ENCODE peak calls at places on chromosome 11, in four cellular contexts. S is HCT116, G is GM23338, X is HepG2. V is an unnamed sample.

GRCh38 chr11:104254347-104254746 is 90.4 kb upstream of the PDGFD start:
- ATAC-seq in S (peak), G (peak), X (peak), V (no peak)

GRCh38 chr11:71153005-71153395 is 99.4 kb downstream of the SHANK2 start:
- ATAC-seq in S (no peak), G (peak), X (peak), V (no peak)

GRCh38 chr11:46436113-46436512 is 44.5 kb upstream of the CHRM4 start:
- ATAC-seq in S (no peak), G (peak), X (no peak), V (no peak)

GRCh38 chr11:108370990-108371389 is 96.3 kb downstream of the C11orf65 start:
- ATAC-seq in S (no peak), G (no peak), X (no peak), V (no peak)

GRCh38 chr11:110955797-110956196 is 243.6 kb upstream of the ARHGAP20 start:
- ATAC-seq in S (no peak), G (no peak), X (no peak), V (no peak)

GRCh38 chr11:114099392-114100178 is 40.1 kb downstream of the ZBTB16 start:
- ATAC-seq in S (no peak), G (no peak), X (no peak), V (peak)

GRCh38 chr11:13206086-13206640 is 71.4 kb upstream of the BMAL1 start:
- ATAC-seq in S (no peak), G (no peak), X (no peak), V (no peak)

GRCh38 chr11:45511566-45511965 is 153.9 kb downstream of the CHST1 start:
- ATAC-seq in S (no peak), G (no peak), X (no peak), V (no peak)

GRCh38 chr11:104033561-104033960 is 2.9 kb upstream of the DDI1 start:
- ATAC-seq in S (no peak), G (no peak), X (no peak), V (no peak)

GRCh38 chr11:128747728-128748148 is 53.9 kb downstream of the FLI1 start:
- ATAC-seq in S (no peak), G (no peak), X (peak), V (no peak)

DNA sequence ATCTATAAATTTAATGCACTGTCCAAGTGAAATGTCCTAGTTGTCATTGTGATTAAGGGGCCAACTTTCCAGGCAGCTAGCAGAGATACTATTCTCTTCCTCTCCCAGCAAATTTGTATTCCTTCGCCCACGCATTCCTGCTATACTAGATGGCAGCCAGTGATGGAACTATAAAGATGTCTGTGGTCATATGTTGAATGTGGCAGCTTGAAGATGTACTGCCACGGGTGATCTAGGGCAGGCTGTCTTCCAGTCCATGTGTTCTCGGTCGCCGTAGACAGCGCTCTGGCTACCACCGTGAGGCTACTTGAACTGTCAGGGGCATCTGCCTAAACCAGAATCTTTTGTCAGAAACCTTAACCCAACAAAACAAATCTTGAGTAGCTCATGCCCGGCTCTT is 8.3 kb upstream of the SIDT2 start:
- ATAC-seq in S (no peak), G (no peak), X (no peak), V (no peak)
- TF ChIP-seq POLR2AphosphoS5 in S (no peak), G (no peak), X (no peak), V (no peak)

DNA sequence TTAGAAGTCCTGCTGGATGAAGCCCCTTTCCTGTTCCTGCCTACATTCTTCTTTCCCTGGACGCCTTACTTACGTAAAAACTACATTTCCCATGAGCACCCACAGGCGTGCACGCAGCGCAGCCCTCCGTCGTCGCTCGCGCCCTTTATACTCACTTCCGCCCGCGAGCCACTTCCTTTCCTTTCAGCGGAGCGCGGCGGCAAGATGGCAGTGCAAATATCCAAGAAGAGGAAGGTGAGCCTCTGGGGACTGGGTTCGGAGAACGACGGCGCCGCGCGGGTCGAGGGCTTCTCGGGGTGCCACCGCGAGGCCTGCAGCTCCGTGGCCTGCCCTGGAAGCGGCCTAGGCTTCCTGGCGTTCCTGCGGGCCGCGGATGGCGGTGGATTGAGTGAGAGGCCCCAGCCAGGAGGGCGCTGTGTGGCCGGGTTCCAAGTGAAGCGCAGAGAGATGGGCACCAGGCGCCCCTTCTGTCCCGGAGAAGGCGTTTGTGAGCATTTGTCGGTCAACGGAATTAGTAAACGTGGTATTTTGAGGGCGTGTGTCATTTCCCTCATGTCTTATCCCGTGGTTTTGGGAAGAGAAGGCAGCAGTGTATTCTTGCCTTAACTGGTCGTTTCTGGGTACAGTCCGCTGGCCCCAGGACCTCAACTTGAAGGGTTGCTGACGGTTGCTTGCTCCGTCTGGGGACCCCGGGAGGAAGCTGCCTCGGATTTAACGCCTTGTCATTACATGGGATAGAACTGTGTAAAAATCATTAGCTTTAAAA is at the start of gene RPS3:
- ATAC-seq in S (peak), G (peak), X (peak), V (peak)
- TF ChIP-seq CTCF in S (no peak), G (peak), X (peak), V (peak)

GRCh38 chr11:7896026-7896785 is 34.9 kb downstream of the OR10A6 start:
- ATAC-seq in S (no peak), G (no peak), X (no peak), V (no peak)
- TF ChIP-seq POLR2AphosphoS5 in S (no peak), G (no peak), X (no peak), V (no peak)

GRCh38 chr11:79441159-79441875 is 487 bp upstream of the TENM4 start:
- ATAC-seq in S (no peak), G (no peak), X (no peak), V (no peak)
- TF ChIP-seq CTCF in S (no peak), G (no peak), X (no peak), V (no peak)